ENCODE peak calls at places on chromosomes 13 and 19, in five cellular contexts. One of them, this sample, is unnamed.
A peak's percentile ranks its signal among the peaks of the same experiment; 100 is the strongest.

GRCh38 chr13:46062190-46062589 is 9.6 kb upstream of the ZC3H13 start:
- DNase-seq in H1: no peak
- DNase-seq in K562: no peak
- DNase-seq in HepG2: no peak
- DNase-seq in HCT116: no peak
- DNase-seq in this sample: no peak

GRCh38 chr13:97127842-97128241 is 94.3 kb upstream of the MBNL2 start:
- DNase-seq in HCT116: no peak
- DNase-seq in H1: no peak
- DNase-seq in HepG2: peak; percentile 40
- DNase-seq in K562: no peak
- DNase-seq in this sample: no peak

GRCh38 chr13:77874406-77874805 is 44.2 kb downstream of the EDNRB start:
- DNase-seq in HepG2: no peak
- DNase-seq in H1: no peak
- DNase-seq in K562: no peak
- DNase-seq in HCT116: no peak
- DNase-seq in this sample: no peak

GRCh38 chr19:7227735-7228134 is 66.5 kb downstream of the INSR start:
- DNase-seq in HCT116: no peak
- DNase-seq in K562: no peak
- DNase-seq in H1: no peak
- DNase-seq in HepG2: no peak
- DNase-seq in this sample: no peak

GRCh38 chr19:2949939-2950285 is 5.1 kb upstream of the ZNF77 start:
- DNase-seq in K562: peak; percentile 70
- DNase-seq in HCT116: no peak
- DNase-seq in H1: no peak
- DNase-seq in HepG2: peak; percentile 62
- DNase-seq in this sample: no peak

GRCh38 chr19:43664008-43664407 is 6.0 kb downstream of the PLAUR start:
- DNase-seq in HCT116: no peak
- DNase-seq in HepG2: no peak
- DNase-seq in H1: no peak
- DNase-seq in K562: no peak
- DNase-seq in this sample: peak; percentile 35

GRCh38 chr19:33396701-33397535 is 23.4 kb downstream of the CEBPG start:
- DNase-seq in HCT116: no peak
- DNase-seq in K562: no peak
- DNase-seq in H1: no peak
- DNase-seq in HepG2: peak; percentile 95
- DNase-seq in this sample: no peak

GRCh38 chr13:100513987-100514670 is 74.5 kb downstream of the GGACT start:
- DNase-seq in HCT116: no peak
- DNase-seq in H1: no peak
- DNase-seq in HepG2: no peak
- DNase-seq in K562: no peak
- DNase-seq in this sample: no peak

GRCh38 chr13:113118328-113119021 is 4.1 kb upstream of the F10 start:
- DNase-seq in HepG2: no peak
- DNase-seq in K562: no peak
- DNase-seq in HCT116: no peak
- DNase-seq in H1: peak; percentile 41
- DNase-seq in this sample: no peak

GRCh38 chr13:37868691-37869505 is 674 bp downstream of the TRPC4 start:
- DNase-seq in HepG2: no peak
- DNase-seq in H1: peak; percentile 66
- DNase-seq in K562: no peak
- DNase-seq in HCT116: no peak
- DNase-seq in this sample: no peak
- TF ChIP-seq ATF3 in HepG2: no peak
- TF ChIP-seq ATF3 in H1: no peak
- TF ChIP-seq ATF3 in K562: no peak
- TF ChIP-seq ATF3 in HCT116: no peak
- TF ChIP-seq ATF3 in this sample: no peak

GRCh38 chr13:71864981-71865857 is 1.8 kb downstream of the DACH1 start:
- DNase-seq in HepG2: no peak
- DNase-seq in HCT116: no peak
- DNase-seq in K562: no peak
- DNase-seq in H1: peak; percentile 69
- DNase-seq in this sample: no peak

GRCh38 chr13:71864094-71864980 is 2.7 kb downstream of the DACH1 start:
- DNase-seq in H1: peak; percentile 69
- DNase-seq in HepG2: no peak
- DNase-seq in HCT116: no peak
- DNase-seq in K562: no peak
- DNase-seq in this sample: no peak

GRCh38 chr13:71865858-71866172 is 1.2 kb downstream of the DACH1 start:
- DNase-seq in K562: no peak
- DNase-seq in HepG2: no peak
- DNase-seq in H1: no peak
- DNase-seq in HCT116: no peak
- DNase-seq in this sample: no peak

GRCh38 chr13:71867101-71867814 is at the start of gene DACH1:
- DNase-seq in K562: peak; percentile 3
- DNase-seq in H1: peak; percentile 59
- DNase-seq in HepG2: peak; percentile 7
- DNase-seq in HCT116: no peak
- DNase-seq in this sample: no peak

DNA sequence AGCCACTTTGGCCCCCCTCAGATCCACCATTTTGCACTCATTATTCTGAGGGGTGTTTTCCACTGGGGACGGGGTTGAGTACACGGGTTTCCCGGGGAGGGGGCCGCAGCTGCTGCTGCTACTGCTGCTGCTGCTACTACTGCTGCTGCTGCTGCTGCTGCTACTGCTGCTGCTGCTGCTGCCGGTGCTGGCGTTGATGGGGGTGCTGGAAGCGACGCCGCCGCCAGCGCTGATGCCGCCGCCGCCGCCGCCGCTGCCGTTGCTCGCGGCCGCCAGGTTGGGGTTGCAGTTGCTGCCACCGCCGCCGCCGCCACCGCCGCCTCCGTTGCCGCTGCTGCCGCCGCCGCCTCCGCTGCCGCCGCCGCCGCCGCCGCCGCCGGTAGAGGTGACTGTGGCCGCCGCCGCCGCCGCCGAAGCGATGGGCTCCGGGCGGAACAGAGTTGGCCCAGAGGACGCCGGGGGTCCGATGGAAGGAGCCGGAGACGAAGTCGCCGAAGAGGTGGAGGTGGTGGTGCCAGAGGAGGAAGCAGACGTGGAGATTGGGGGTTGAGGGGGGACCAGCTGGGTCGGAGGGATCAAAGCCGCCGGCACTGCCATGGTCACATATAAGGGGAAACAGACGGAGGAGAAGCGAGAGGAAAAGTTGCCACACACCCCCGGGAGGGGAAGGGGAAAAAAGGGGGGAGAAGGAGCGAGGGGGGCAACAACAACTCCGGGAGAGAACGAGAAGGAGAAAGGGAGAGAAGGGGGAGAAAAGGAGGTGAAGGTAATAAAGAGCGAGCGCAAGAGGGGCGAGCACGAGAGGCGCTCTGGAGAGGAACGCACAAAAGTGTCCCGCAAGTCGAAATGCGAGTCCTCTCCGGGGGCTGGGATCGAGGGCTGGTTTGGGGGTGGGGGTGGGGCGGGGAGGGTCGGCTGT is 572 bp downstream of the DACH1 start:
- DNase-seq in H1: peak; percentile 69
- DNase-seq in K562: no peak
- DNase-seq in HepG2: no peak
- DNase-seq in HCT116: no peak
- DNase-seq in this sample: no peak
- TF ChIP-seq YY1 in H1: no peak
- TF ChIP-seq YY1 in K562: no peak
- TF ChIP-seq YY1 in HepG2: no peak
- TF ChIP-seq YY1 in HCT116: no peak
- TF ChIP-seq YY1 in this sample: no peak

GRCh38 chr13:65453982-65454381 is 1776.2 kb downstream of the PCDH9 start:
- DNase-seq in K562: no peak
- DNase-seq in H1: no peak
- DNase-seq in HepG2: no peak
- DNase-seq in HCT116: no peak
- DNase-seq in this sample: no peak
- TF ChIP-seq ATF3 in K562: no peak
- TF ChIP-seq ATF3 in H1: no peak
- TF ChIP-seq ATF3 in HepG2: no peak
- TF ChIP-seq ATF3 in HCT116: no peak
- TF ChIP-seq ATF3 in this sample: no peak

GRCh38 chr19:5246554-5247155 is 94.0 kb downstream of the PTPRS start:
- DNase-seq in K562: no peak
- DNase-seq in H1: no peak
- DNase-seq in HCT116: no peak
- DNase-seq in HepG2: no peak
- DNase-seq in this sample: no peak
- TF ChIP-seq YY1 in K562: no peak
- TF ChIP-seq YY1 in H1: no peak
- TF ChIP-seq YY1 in HCT116: no peak
- TF ChIP-seq YY1 in HepG2: no peak
- TF ChIP-seq YY1 in this sample: no peak

GRCh38 chr13:42997381-42997780 is 5.3 kb upstream of the EPSTI1 start:
- DNase-seq in K562: no peak
- DNase-seq in HCT116: no peak
- DNase-seq in H1: no peak
- DNase-seq in HepG2: no peak
- DNase-seq in this sample: no peak
- TF ChIP-seq ATF3 in K562: no peak
- TF ChIP-seq ATF3 in HCT116: no peak
- TF ChIP-seq ATF3 in H1: no peak
- TF ChIP-seq ATF3 in HepG2: no peak
- TF ChIP-seq ATF3 in this sample: no peak

GRCh38 chr19:4059931-4060620 is 6.6 kb downstream of the ZBTB7A start:
- DNase-seq in HCT116: no peak
- DNase-seq in H1: no peak
- DNase-seq in HepG2: no peak
- DNase-seq in K562: peak; percentile 59
- DNase-seq in this sample: peak; percentile 28

GRCh38 chr19:4060621-4061177 is 6.0 kb downstream of the ZBTB7A start:
- DNase-seq in HCT116: no peak
- DNase-seq in K562: no peak
- DNase-seq in H1: no peak
- DNase-seq in HepG2: no peak
- DNase-seq in this sample: no peak

GRCh38 chr19:4059493-4059880 is 7.2 kb downstream of the ZBTB7A start:
- DNase-seq in K562: no peak
- DNase-seq in HepG2: no peak
- DNase-seq in H1: no peak
- DNase-seq in HCT116: no peak
- DNase-seq in this sample: no peak

GRCh38 chr19:4057913-4058695 is 8.6 kb downstream of the ZBTB7A start:
- DNase-seq in HepG2: peak; percentile 90
- DNase-seq in HCT116: peak; percentile 42
- DNase-seq in K562: peak; percentile 84
- DNase-seq in H1: no peak
- DNase-seq in this sample: no peak

GRCh38 chr19:4058696-4059492 is 7.8 kb downstream of the ZBTB7A start:
- DNase-seq in K562: peak; percentile 55
- DNase-seq in H1: no peak
- DNase-seq in HepG2: no peak
- DNase-seq in HCT116: no peak
- DNase-seq in this sample: no peak
- TF ChIP-seq YY1 in K562: no peak
- TF ChIP-seq YY1 in H1: no peak
- TF ChIP-seq YY1 in HepG2: peak; percentile 18
- TF ChIP-seq YY1 in HCT116: no peak
- TF ChIP-seq YY1 in this sample: no peak

GRCh38 chr13:91776650-91777193 is 378.3 kb downstream of the GPC5 start:
- DNase-seq in HepG2: no peak
- DNase-seq in HCT116: no peak
- DNase-seq in K562: no peak
- DNase-seq in H1: no peak
- DNase-seq in this sample: no peak
- TF ChIP-seq ATF3 in HepG2: no peak
- TF ChIP-seq ATF3 in HCT116: no peak
- TF ChIP-seq ATF3 in K562: no peak
- TF ChIP-seq ATF3 in H1: no peak
- TF ChIP-seq ATF3 in this sample: no peak